ENCODE peak calls at places on chromosomes 7 and 10, in four cellular contexts. Y is astrocyte, X is mesenteric fat pad, T is retina. L is an unnamed sample.

GRCh38 chr7:99563650-99564049 is 5.2 kb downstream of the ZNF655 start:
- DNase-seq in Y (peak), X (no peak), T (no peak), L (peak)

GRCh38 chr10:98415710-98416077 is 712 bp upstream of the PYROXD2 start:
- DNase-seq in Y (no peak), X (no peak), T (no peak), L (no peak)

GRCh38 chr7:151761256-151761655 is 115.7 kb downstream of the PRKAG2 start:
- DNase-seq in Y (no peak), X (no peak), T (no peak), L (no peak)

GRCh38 chr10:4109469-4109868 is 324.5 kb upstream of the KLF6 start:
- DNase-seq in Y (peak), X (no peak), T (no peak), L (no peak)

GRCh38 chr7:13725591-13725990 is 263.9 kb downstream of the ETV1 start:
- DNase-seq in Y (no peak), X (no peak), T (no peak), L (no peak)

GRCh38 chr10:94194256-94194655 is 168.5 kb downstream of the NOC3L start:
- DNase-seq in Y (peak), X (no peak), T (no peak), L (peak)

GRCh38 chr10:77592946-77593636 is 44.5 kb downstream of the KCNMA1 start:
- DNase-seq in Y (peak), X (no peak), T (no peak), L (peak)

GRCh38 chr7:832292-832967 is at the start of gene SUN1:
- DNase-seq in Y (peak), X (no peak), T (no peak), L (peak)

GRCh38 chr10:96895662-96896424 is 63.7 kb downstream of the LCOR start:
- DNase-seq in Y (no peak), X (no peak), T (no peak), L (no peak)

GRCh38 chr7:82699773-82700186 is 256.2 kb upstream of the CACNA2D1 start:
- DNase-seq in Y (peak), X (no peak), T (no peak), L (peak)

GRCh38 chr10:78402636-78403035 is 369.0 kb downstream of the RPS24 start:
- DNase-seq in Y (no peak), X (no peak), T (no peak), L (no peak)

GRCh38 chr7:106064329-106064728 is 47.8 kb downstream of the SYPL1 start:
- DNase-seq in Y (no peak), X (no peak), T (no peak), L (no peak)

GRCh38 chr7:40300146-40300655 is 165.4 kb downstream of the SUGCT start:
- DNase-seq in Y (peak), X (no peak), T (no peak), L (no peak)

GRCh38 chr10:77793831-77794230 is 132.7 kb downstream of the DLG5 start:
- DNase-seq in Y (no peak), X (no peak), T (no peak), L (no peak)

GRCh38 chr10:34966440-34966839 is 123.7 kb downstream of the CUL2 start:
- DNase-seq in Y (peak), X (no peak), T (no peak), L (peak)

GRCh38 chr7:79806161-79806734 is 328.4 kb upstream of the GNAI1 start:
- DNase-seq in Y (no peak), X (no peak), T (no peak), L (no peak)

L was measured in RCC 7860.